ENCODE peak calls at places on chromosomes 13 and 19, in eight cellular contexts. B is GM06990, P is ELR, U is NCI-H2029 treated with DMSO at 0.1 percent for 48 hours, A is frontal cortex, C is tibial nerve, V is NCI-H1930, I is globus pallidus. K is an unnamed sample.

GRCh38 chr19:1970003-1970805 is 29.2 kb downstream of the CSNK1G2 start:
- DNase-seq in P (peak), B (no peak), U (no peak), I (no peak), A (no peak), C (no peak), V (no peak), K (no peak)

GRCh38 chr13:102983496-102983895 is 82.7 kb downstream of the SLC10A2 start:
- DNase-seq in B (no peak), C (no peak), P (peak), U (no peak), A (no peak), V (no peak), I (no peak), K (no peak)

GRCh38 chr13:52067237-52067636 is 42.7 kb downstream of the UTP14C start:
- DNase-seq in C (no peak), A (no peak), V (no peak), U (no peak), I (no peak), B (no peak), P (no peak), K (no peak)

GRCh38 chr13:28754698-28755545 is 36.2 kb upstream of the SLC46A3 start:
- DNase-seq in U (no peak), I (no peak), P (peak), A (no peak), C (peak), V (no peak), B (peak), K (no peak)

GRCh38 chr19:2332341-2333026 is 4.0 kb downstream of the SPPL2B start:
- DNase-seq in I (peak), P (no peak), C (no peak), B (peak), A (no peak), V (no peak), U (no peak), K (no peak)

GRCh38 chr19:33292595-33293254 is 9.6 kb downstream of the CEBPA start:
- DNase-seq in I (no peak), A (no peak), C (no peak), P (peak), V (no peak), U (no peak), B (no peak), K (no peak)

GRCh38 chr19:31317542-31317941 is 31.7 kb downstream of the TSHZ3 start:
- DNase-seq in C (no peak), U (no peak), I (no peak), B (no peak), P (no peak), V (no peak), A (no peak), K (no peak)

GRCh38 chr13:26184791-26185250 is 37.3 kb downstream of the RNF6 start:
- DNase-seq in I (peak), C (peak), A (peak), P (peak), B (no peak), U (peak), V (peak), K (peak)

GRCh38 chr19:15525291-15525690 is 17.0 kb downstream of the CYP4F22 start:
- DNase-seq in P (no peak), A (no peak), B (no peak), U (no peak), V (no peak), C (no peak), I (no peak), K (no peak)

GRCh38 chr19:50252111-50252886 is 48.9 kb downstream of the MYH14 start:
- DNase-seq in V (no peak), I (peak), U (no peak), B (peak), A (no peak), C (no peak), P (peak), K (no peak)

GRCh38 chr19:43460362-43461016 is 4.9 kb downstream of the LYPD3 start:
- DNase-seq in U (no peak), V (no peak), I (no peak), P (no peak), A (no peak), C (no peak), B (no peak), K (no peak)

GRCh38 chr19:38389101-38389925 is 816 bp downstream of the SPRED3 start:
- DNase-seq in C (no peak), P (peak), B (no peak), A (peak), V (no peak), U (no peak), I (no peak), K (peak)

GRCh38 chr13:102800145-102801041 is 1.5 kb downstream of the BIVM start:
- DNase-seq in V (peak), B (peak), U (no peak), A (peak), P (peak), C (peak), I (peak), K (peak)

GRCh38 chr19:13277104-13277809 is 127.0 kb downstream of the IER2 start:
- DNase-seq in U (peak), P (peak), A (peak), B (peak), C (peak), I (peak), V (no peak), K (peak)

GRCh38 chr19:55702131-55702627 is 27.2 kb downstream of the EPN1 start:
- DNase-seq in U (no peak), I (no peak), A (no peak), B (no peak), C (no peak), P (no peak), V (no peak), K (no peak)

GRCh38 chr19:4181053-4181508 is 1.3 kb downstream of the SIRT6 start:
- DNase-seq in P (no peak), U (no peak), A (no peak), C (no peak), I (no peak), B (no peak), V (no peak), K (no peak)

GRCh38 chr19:17441241-17442135 is 7.0 kb downstream of the TMEM221 start:
- DNase-seq in U (no peak), I (no peak), C (no peak), B (no peak), A (no peak), P (peak), V (no peak), K (no peak)